ENCODE peak calls at places on chromosomes 13 and 19, in seven cellular contexts. X is stimulated activated CD8-positive, alpha-beta memory T cell treated with anti-CD3 and anti-CD28 coated beads, Interleukin-15, amount 100 ng/mL, for 1 hour; A is effector CD4-positive, alpha-beta T cell; T is stimulated activated CD4-positive, alpha-beta T cell treated with anti-CD3 and anti-CD28 coated beads, TNF-alpha, amount 100 ng/mL, for 48 hours; N is activated CD4-positive, alpha-beta T cell treated with anti-CD3 and anti-CD28 coated beads for 24 hours; F is aorta; H is CD4-positive, alpha-beta T cell. B is an unnamed sample.

GRCh38 chr19:49890349-49891311 is 6.1 kb downstream of the IL4I1 start:
- DNase-seq in A (peak), T (peak), H (peak), X (peak), N (peak), F (no peak), B (peak)

GRCh38 chr13:40598599-40598998 is 67.8 kb downstream of the FOXO1 start:
- DNase-seq in H (no peak), X (no peak), T (no peak), A (no peak), F (no peak), N (no peak), B (no peak)

GRCh38 chr19:19552811-19553210 is 14.7 kb downstream of the CILP2 start:
- DNase-seq in A (no peak), N (no peak), T (no peak), H (no peak), X (no peak), F (no peak), B (peak)

GRCh38 chr19:44552324-44552723 is 22.8 kb upstream of the CEACAM20 start:
- DNase-seq in X (no peak), N (peak), H (no peak), T (peak), F (no peak), A (no peak), B (peak)

GRCh38 chr19:47514151-47514868 is 553 bp downstream of the NAPA start:
- DNase-seq in N (no peak), X (no peak), A (no peak), H (no peak), T (no peak), F (no peak), B (no peak)

GRCh38 chr19:57363734-57364181 is 407 bp downstream of the TRAPPC2B start:
- DNase-seq in X (no peak), T (no peak), F (no peak), N (no peak), A (no peak), H (no peak), B (no peak)

GRCh38 chr19:35336166-35336955 is 7.4 kb downstream of the CD22 start:
- DNase-seq in H (no peak), T (no peak), A (no peak), N (no peak), X (no peak), F (peak), B (no peak)

GRCh38 chr13:109412232-109412935 is 374.0 kb downstream of the IRS2 start:
- DNase-seq in F (peak), X (no peak), N (no peak), H (no peak), A (no peak), T (no peak), B (peak)

GRCh38 chr13:65836066-65836465 is 1394.1 kb downstream of the PCDH9 start:
- DNase-seq in X (no peak), N (no peak), A (no peak), T (no peak), H (no peak), F (no peak), B (no peak)

GRCh38 chr19:46670874-46671273 is 9.9 kb upstream of the DACT3 start:
- DNase-seq in N (no peak), A (no peak), X (no peak), F (no peak), H (no peak), T (no peak), B (no peak)

GRCh38 chr19:10747271-10747670 is 29.4 kb downstream of the DNM2 start:
- DNase-seq in X (no peak), N (no peak), A (no peak), T (no peak), F (no peak), H (no peak), B (no peak)

GRCh38 chr19:47790398-47790814 is 11.9 kb downstream of the SELENOW start:
- DNase-seq in X (peak), A (peak), T (peak), H (peak), F (peak), N (peak), B (peak)

GRCh38 chr19:17794412-17794730 is 567 bp upstream of the B3GNT3 start:
- DNase-seq in A (no peak), X (no peak), N (no peak), H (no peak), T (no peak), F (no peak), B (no peak)

GRCh38 chr19:17339088-17339741 is 1.9 kb downstream of the GTPBP3 start:
- DNase-seq in X (no peak), H (no peak), A (no peak), T (no peak), N (peak), F (no peak), B (peak)

GRCh38 chr19:18293642-18294466 is 12.4 kb upstream of the JUND start:
- DNase-seq in A (no peak), T (no peak), F (no peak), N (no peak), X (no peak), H (no peak), B (no peak)

GRCh38 chr19:13163609-13164364 is 13.6 kb downstream of the IER2 start:
- DNase-seq in X (no peak), N (no peak), F (peak), H (no peak), T (no peak), A (peak), B (peak)

GRCh38 chr19:12833747-12834417 is 497 bp downstream of the RTBDN start:
- DNase-seq in N (no peak), F (no peak), A (no peak), X (no peak), T (peak), H (no peak), B (peak)

GRCh38 chr13:29716493-29716892 is 121.0 kb upstream of the SLC7A1 start:
- DNase-seq in N (no peak), F (no peak), T (no peak), A (no peak), H (no peak), X (no peak), B (no peak)

GRCh38 chr13:40060318-40061007 is 405.0 kb downstream of the COG6 start:
- DNase-seq in H (no peak), N (peak), T (peak), A (no peak), F (peak), X (no peak), B (peak)

GRCh38 chr19:39017646-39018045 is 14.7 kb downstream of the FBXO27 start:
- DNase-seq in F (no peak), N (no peak), A (no peak), H (no peak), T (no peak), X (no peak), B (no peak)

GRCh38 chr19:2286402-2287140 is 4.6 kb upstream of the PEAK3 start:
- DNase-seq in N (no peak), T (no peak), A (no peak), F (no peak), X (no peak), H (no peak), B (no peak)